ENCODE peak calls at places on chromosomes 4 and X, in four cellular contexts. I is DMS 273 treated with DMSO at 0.1 percent for 48 hours; L is head of caudate nucleus; W is stimulated activated effector memory CD8-positive, alpha-beta T cell treated with anti-CD3 and anti-CD28 coated beads, Interleukin-12 subunit alpha, Interleukin-12 subunit beta, amount 100 ng/mL, for 72 hours. D is an unnamed sample.

GRCh38 chr4:6360385-6360784 is 90.7 kb downstream of the WFS1 start:
- DNase-seq in L (peak; percentile 82), W (no peak), I (no peak), D (no peak)

GRCh38 chr4:13178621-13179020 is 305.5 kb downstream of the RAB28 start:
- DNase-seq in L (no peak), W (no peak), I (no peak), D (no peak)

GRCh38 chrX:53048169-53049126 is at the start of gene GPR173:
- DNase-seq in W (no peak), L (peak; percentile 82), I (no peak), D (no peak)

GRCh38 chr4:6272863-6273660 is 3.4 kb downstream of the WFS1 start:
- DNase-seq in W (no peak), L (no peak), I (no peak), D (no peak)

GRCh38 chr4:82801910-82802521 is 3.4 kb upstream of the SCD5 start:
- DNase-seq in I (no peak), W (no peak), L (no peak), D (no peak)

GRCh38 chrX:45208121-45208856 is 7.6 kb upstream of the DIPK2B start:
- DNase-seq in W (no peak), L (no peak), I (no peak), D (no peak)

GRCh38 chr4:26566027-26566578 is 17.8 kb upstream of the TBC1D19 start:
- DNase-seq in L (no peak), I (no peak), W (no peak), D (no peak)

GRCh38 chr4:8235224-8235623 is 34.3 kb upstream of the HTRA3 start:
- DNase-seq in I (no peak), W (no peak), L (no peak), D (no peak)

GRCh38 chrX:129013574-129013973 is 509.7 kb downstream of the SMARCA1 start:
- DNase-seq in L (no peak), W (no peak), I (no peak), D (no peak)

GRCh38 chrX:26442340-26442739 is 226.4 kb downstream of the MAGEB5 start:
- DNase-seq in I (no peak), L (no peak), W (no peak), D (no peak)

GRCh38 chr4:144645621-144646522 is at the start of gene HHIP:
- DNase-seq in I (no peak), L (peak; percentile 85), W (no peak), D (no peak)

GRCh38 chrX:68114573-68115199 is 318.6 kb downstream of the OPHN1 start:
- DNase-seq in W (no peak), L (no peak), I (peak; percentile 91), D (no peak)

GRCh38 chr4:65646136-65646535 is 24.2 kb downstream of the EPHA5 start:
- DNase-seq in W (no peak), I (no peak), L (no peak), D (no peak)

GRCh38 chrX:115367455-115367854 is 77.9 kb downstream of the LUZP4 start:
- DNase-seq in L (no peak), I (no peak), W (no peak), D (no peak)

GRCh38 chr4:52037730-52038108 is 380 bp downstream of the SGCB start:
- DNase-seq in L (peak; percentile 50), I (no peak), W (peak; percentile 72), D (no peak)

GRCh38 chr4:110487873-110488272 is 11.9 kb downstream of the ENPEP start:
- DNase-seq in I (no peak), L (no peak), W (no peak), D (no peak)

GRCh38 chr4:71184195-71184781 is 154.5 kb upstream of the SLC4A4 start:
- DNase-seq in W (peak; percentile 52), I (peak; percentile 24), L (peak; percentile 24), D (peak; percentile 38)

GRCh38 chr4:972651-973424 is 531 bp downstream of the DGKQ start:
- DNase-seq in I (no peak), L (no peak), W (peak; percentile 77), D (peak; percentile 61)

GRCh38 chr4:175884048-175884447 is 72.0 kb upstream of the GPM6A start:
- DNase-seq in W (no peak), I (no peak), L (no peak), D (no peak)

GRCh38 chr4:88623097-88623496 is 30.8 kb downstream of the HERC3 start:
- DNase-seq in L (no peak), I (no peak), W (no peak), D (no peak)

GRCh38 chrX:3939967-3940610 is 226.6 kb upstream of the PRKX start:
- DNase-seq in I (no peak), W (no peak), L (no peak), D (no peak)

GRCh38 chr4:64584981-64585557 is 175.8 kb upstream of the TECRL start:
- DNase-seq in I (peak; percentile 15), L (no peak), W (no peak), D (no peak)

GRCh38 chrX:9197231-9197630 is 163.3 kb upstream of the FAM9B start:
- DNase-seq in W (no peak), L (no peak), I (no peak), D (no peak)

GRCh38 chrX:132022115-132022862 is 813 bp upstream of the STK26 start:
- DNase-seq in I (peak; percentile 27), W (peak; percentile 50), L (no peak), D (peak; percentile 28)

GRCh38 chr4:102825261-102826071 is 1.9 kb downstream of the UBE2D3 start:
- DNase-seq in L (peak; percentile 25), I (peak; percentile 35), W (peak; percentile 71), D (peak; percentile 43)

GRCh38 chr4:134700251-134700650 is 498.7 kb upstream of the PABPC4L start:
- DNase-seq in W (no peak), I (no peak), L (no peak), D (no peak)

GRCh38 chr4:56689661-56690060 is 8.6 kb upstream of the HOPX start:
- DNase-seq in I (no peak), W (no peak), L (no peak), D (no peak)

GRCh38 chr4:139281212-139281611 is 1.2 kb upstream of the MGARP start:
- DNase-seq in W (no peak), I (no peak), L (no peak), D (no peak)

GRCh38 chr4:147361726-147362125 is 119.2 kb upstream of the EDNRA start:
- DNase-seq in W (no peak), I (no peak), L (peak; percentile 21), D (no peak)

GRCh38 chr4:78372282-78372988 is 179.1 kb upstream of the ANXA3 start:
- DNase-seq in L (no peak), W (no peak), I (no peak), D (no peak)

GRCh38 chr4:94673961-94674360 is 83.8 kb upstream of the BMPR1B start:
- DNase-seq in W (no peak), I (no peak), L (no peak), D (no peak)